ENCODE peak calls at places on chromosomes 11 and 22, in four cellular contexts. One of them, this sample, is unnamed.

GRCh38 chr11:78265326-78265725 is 76.6 kb downstream of the USP35 start:
- DNase-seq in T follicular helper cell: no peak
- DNase-seq in dorsolateral prefrontal cortex: no peak
- DNase-seq in NAMALWA: no peak
- DNase-seq in this sample: no peak

GRCh38 chr11:82858556-82859091 is 41.6 kb downstream of the PRCP start:
- DNase-seq in T follicular helper cell: no peak
- DNase-seq in dorsolateral prefrontal cortex: no peak
- DNase-seq in NAMALWA: no peak
- DNase-seq in this sample: no peak

GRCh38 chr11:126495806-126496205 is 140.3 kb downstream of the ST3GAL4 start:
- DNase-seq in T follicular helper cell: no peak
- DNase-seq in dorsolateral prefrontal cortex: peak
- DNase-seq in NAMALWA: no peak
- DNase-seq in this sample: no peak

GRCh38 chr22:32839776-32840571 is 38.5 kb downstream of the TIMP3 start:
- DNase-seq in T follicular helper cell: no peak
- DNase-seq in dorsolateral prefrontal cortex: no peak
- DNase-seq in NAMALWA: no peak
- DNase-seq in this sample: no peak

GRCh38 chr11:11667056-11667455 is 45.3 kb upstream of the GALNT18 start:
- DNase-seq in T follicular helper cell: no peak
- DNase-seq in dorsolateral prefrontal cortex: no peak
- DNase-seq in NAMALWA: peak
- DNase-seq in this sample: no peak

GRCh38 chr11:2902784-2903671 is 17.5 kb upstream of the CDKN1C start:
- DNase-seq in T follicular helper cell: no peak
- DNase-seq in dorsolateral prefrontal cortex: no peak
- DNase-seq in NAMALWA: no peak
- DNase-seq in this sample: no peak

GRCh38 chr11:1929621-1930447 is 10.3 kb downstream of the TNNT3 start:
- DNase-seq in T follicular helper cell: no peak
- DNase-seq in dorsolateral prefrontal cortex: no peak
- DNase-seq in NAMALWA: no peak
- DNase-seq in this sample: no peak

GRCh38 chr11:75596914-75597313 is 34.9 kb downstream of the SERPINH1 start:
- DNase-seq in T follicular helper cell: no peak
- DNase-seq in dorsolateral prefrontal cortex: no peak
- DNase-seq in NAMALWA: no peak
- DNase-seq in this sample: no peak

GRCh38 chr11:1202776-1203504 is 19.9 kb upstream of the MUC5B start:
- DNase-seq in T follicular helper cell: peak
- DNase-seq in dorsolateral prefrontal cortex: peak
- DNase-seq in NAMALWA: peak
- DNase-seq in this sample: peak

GRCh38 chr22:22746061-22746962 is 101.9 kb downstream of the GGTLC2 start:
- DNase-seq in T follicular helper cell: no peak
- DNase-seq in dorsolateral prefrontal cortex: no peak
- DNase-seq in NAMALWA: no peak
- DNase-seq in this sample: no peak

GRCh38 chr11:133386262-133386661 is 146.0 kb downstream of the OPCML start:
- DNase-seq in T follicular helper cell: no peak
- DNase-seq in dorsolateral prefrontal cortex: no peak
- DNase-seq in NAMALWA: no peak
- DNase-seq in this sample: no peak

GRCh38 chr11:23869673-23870072 is 627.2 kb upstream of the LUZP2 start:
- DNase-seq in T follicular helper cell: no peak
- DNase-seq in dorsolateral prefrontal cortex: no peak
- DNase-seq in NAMALWA: no peak
- DNase-seq in this sample: no peak

GRCh38 chr11:21771097-21771496 is 421.8 kb upstream of the ANO5 start:
- DNase-seq in T follicular helper cell: no peak
- DNase-seq in dorsolateral prefrontal cortex: no peak
- DNase-seq in NAMALWA: no peak
- DNase-seq in this sample: no peak

GRCh38 chr11:69137148-69137844 is 18.4 kb upstream of the SMIM38 start:
- DNase-seq in T follicular helper cell: no peak
- DNase-seq in dorsolateral prefrontal cortex: no peak
- DNase-seq in NAMALWA: no peak
- DNase-seq in this sample: no peak

GRCh38 chr22:45997077-45997774 is 20.3 kb upstream of the WNT7B start:
- DNase-seq in T follicular helper cell: no peak
- DNase-seq in dorsolateral prefrontal cortex: peak
- DNase-seq in NAMALWA: peak
- DNase-seq in this sample: no peak

GRCh38 chr11:125514336-125515101 is 18.5 kb upstream of the FEZ1 start:
- DNase-seq in T follicular helper cell: no peak
- DNase-seq in dorsolateral prefrontal cortex: no peak
- DNase-seq in NAMALWA: peak
- DNase-seq in this sample: peak

GRCh38 chr22:32375678-32376450 is 18.2 kb downstream of the RFPL3 start:
- DNase-seq in T follicular helper cell: no peak
- DNase-seq in dorsolateral prefrontal cortex: no peak
- DNase-seq in NAMALWA: no peak
- DNase-seq in this sample: no peak

GRCh38 chr11:93704237-93704636 is 37.1 kb downstream of the TAF1D start:
- DNase-seq in T follicular helper cell: no peak
- DNase-seq in dorsolateral prefrontal cortex: no peak
- DNase-seq in NAMALWA: peak
- DNase-seq in this sample: no peak

GRCh38 chr11:108938604-108939003 is 273.7 kb downstream of the DDX10 start:
- DNase-seq in T follicular helper cell: no peak
- DNase-seq in dorsolateral prefrontal cortex: no peak
- DNase-seq in NAMALWA: no peak
- DNase-seq in this sample: no peak

GRCh38 chr11:1081601-1082311 is 7.1 kb downstream of the MUC2 start:
- DNase-seq in T follicular helper cell: no peak
- DNase-seq in dorsolateral prefrontal cortex: peak
- DNase-seq in NAMALWA: no peak
- DNase-seq in this sample: no peak

GRCh38 chr22:35629406-35630234 is 12.5 kb upstream of the MB start:
- DNase-seq in T follicular helper cell: no peak
- DNase-seq in dorsolateral prefrontal cortex: no peak
- DNase-seq in NAMALWA: no peak
- DNase-seq in this sample: no peak

GRCh38 chr11:61685611-61685955 is 5.4 kb downstream of the DAGLA start:
- DNase-seq in T follicular helper cell: no peak
- DNase-seq in dorsolateral prefrontal cortex: no peak
- DNase-seq in NAMALWA: no peak
- DNase-seq in this sample: no peak

GRCh38 chr22:21982338-21982965 is at the start of gene TOP3B:
- DNase-seq in T follicular helper cell: peak
- DNase-seq in dorsolateral prefrontal cortex: peak
- DNase-seq in NAMALWA: peak
- DNase-seq in this sample: peak

GRCh38 chr11:63289658-63290057 is 46.3 kb upstream of the SLC22A25 start:
- DNase-seq in T follicular helper cell: no peak
- DNase-seq in dorsolateral prefrontal cortex: no peak
- DNase-seq in NAMALWA: no peak
- DNase-seq in this sample: no peak

GRCh38 chr11:79471071-79471470 is 30.2 kb upstream of the TENM4 start:
- DNase-seq in T follicular helper cell: no peak
- DNase-seq in dorsolateral prefrontal cortex: no peak
- DNase-seq in NAMALWA: no peak
- DNase-seq in this sample: no peak

GRCh38 chr11:123374622-123374968 is 55.5 kb upstream of the GRAMD1B start:
- DNase-seq in T follicular helper cell: no peak
- DNase-seq in dorsolateral prefrontal cortex: no peak
- DNase-seq in NAMALWA: no peak
- DNase-seq in this sample: no peak

GRCh38 chr11:65013692-65014145 is 241 bp upstream of the ARL2 start:
- DNase-seq in T follicular helper cell: peak
- DNase-seq in dorsolateral prefrontal cortex: peak
- DNase-seq in NAMALWA: peak
- DNase-seq in this sample: peak

GRCh38 chr11:39571081-39571480 is 1888.4 kb downstream of the LRRC4C start:
- DNase-seq in T follicular helper cell: no peak
- DNase-seq in dorsolateral prefrontal cortex: no peak
- DNase-seq in NAMALWA: peak
- DNase-seq in this sample: no peak

GRCh38 chr22:17250380-17251129 is 31.3 kb upstream of the ADA2 start:
- DNase-seq in T follicular helper cell: no peak
- DNase-seq in dorsolateral prefrontal cortex: no peak
- DNase-seq in NAMALWA: no peak
- DNase-seq in this sample: no peak

GRCh38 chr22:21725956-21726649 is 9.5 kb downstream of the YPEL1 start:
- DNase-seq in T follicular helper cell: no peak
- DNase-seq in dorsolateral prefrontal cortex: no peak
- DNase-seq in NAMALWA: no peak
- DNase-seq in this sample: no peak

GRCh38 chr11:34620202-34620601 is 691 bp upstream of the EHF start:
- DNase-seq in T follicular helper cell: no peak
- DNase-seq in dorsolateral prefrontal cortex: no peak
- DNase-seq in NAMALWA: no peak
- DNase-seq in this sample: no peak

GRCh38 chr22:37701121-37701786 is 4.4 kb downstream of the TRIOBP start:
- DNase-seq in T follicular helper cell: no peak
- DNase-seq in dorsolateral prefrontal cortex: no peak
- DNase-seq in NAMALWA: no peak
- DNase-seq in this sample: no peak

GRCh38 chr22:30047364-30047738 is 32.9 kb upstream of the HORMAD2 start:
- DNase-seq in T follicular helper cell: peak
- DNase-seq in dorsolateral prefrontal cortex: no peak
- DNase-seq in NAMALWA: peak
- DNase-seq in this sample: no peak

GRCh38 chr11:13761712-13762111 is 93.2 kb downstream of the FAR1 start:
- DNase-seq in T follicular helper cell: no peak
- DNase-seq in dorsolateral prefrontal cortex: no peak
- DNase-seq in NAMALWA: no peak
- DNase-seq in this sample: no peak

GRCh38 chr22:25747245-25747944 is 5.4 kb downstream of the MYO18B start:
- DNase-seq in T follicular helper cell: no peak
- DNase-seq in dorsolateral prefrontal cortex: no peak
- DNase-seq in NAMALWA: no peak
- DNase-seq in this sample: no peak

This sample was measured in effector CD4-positive, alpha-beta T cell.